ENCODE peak calls at places on chromosomes 12 and 14, in seven cellular contexts. S, G, O, N, U, I and D are unnamed samples.

GRCh38 chr12:49708851-49709250 is 1.6 kb upstream of the FMNL3 start:
- DNase-seq in S (no peak), G (no peak), O (no peak), N (no peak), U (no peak), I (no peak), D (no peak)

GRCh38 chr14:70257526-70257925 is 68.8 kb upstream of the SLC8A3 start:
- DNase-seq in S (peak; percentile 34), G (peak; percentile 44), O (no peak), N (no peak), U (no peak), I (peak; percentile 50), D (no peak)

GRCh38 chr12:107394693-107395092 is 290.9 kb upstream of the PWP1 start:
- DNase-seq in S (no peak), G (no peak), O (no peak), N (no peak), U (no peak), I (no peak), D (no peak)

GRCh38 chr14:38199768-38200167 is 7.9 kb upstream of the SSTR1 start:
- DNase-seq in S (no peak), G (no peak), O (no peak), N (no peak), U (no peak), I (no peak), D (peak; percentile 72)

GRCh38 chr12:93926237-93926636 is 222.1 kb upstream of the PLXNC1 start:
- DNase-seq in S (no peak), G (no peak), O (no peak), N (no peak), U (no peak), I (no peak), D (no peak)

GRCh38 chr12:79155703-79156102 is 291.1 kb downstream of the SYT1 start:
- DNase-seq in S (no peak), G (no peak), O (no peak), N (no peak), U (no peak), I (no peak), D (peak; percentile 63)

GRCh38 chr12:40551466-40551865 is 140.8 kb upstream of the CNTN1 start:
- DNase-seq in S (no peak), G (no peak), O (no peak), N (no peak), U (no peak), I (no peak), D (no peak)

GRCh38 chr12:58359084-58359483 is 417.7 kb downstream of the ATP23 start:
- DNase-seq in S (no peak), G (no peak), O (no peak), N (no peak), U (peak; percentile 14), I (no peak), D (peak; percentile 37)

GRCh38 chr12:127810026-127810425 is 456.9 kb upstream of the TMEM132C start:
- DNase-seq in S (no peak), G (no peak), O (no peak), N (no peak), U (no peak), I (no peak), D (no peak)

GRCh38 chr12:118417942-118418341 is 41.6 kb downstream of the SUDS3 start:
- DNase-seq in S (no peak), G (no peak), O (no peak), N (no peak), U (no peak), I (no peak), D (no peak)

GRCh38 chr14:51576112-51576420 is 75.6 kb upstream of the FRMD6 start:
- DNase-seq in S (peak; percentile 27), G (no peak), O (no peak), N (peak; percentile 30), U (no peak), I (no peak), D (peak; percentile 63)

GRCh38 chr12:87157791-87158190 is 871.4 kb downstream of the C12orf50 start:
- DNase-seq in S (peak; percentile 27), G (peak; percentile 85), O (no peak), N (no peak), U (no peak), I (no peak), D (peak; percentile 97)

GRCh38 chr14:75295061-75295461 is 16.4 kb downstream of the FOS start:
- DNase-seq in S (no peak), G (peak; percentile 87), O (no peak), N (no peak), U (peak; percentile 51), I (peak; percentile 65), D (peak; percentile 78)

GRCh38 chr14:93797071-93797470 is 8.8 kb upstream of the PRIMA1 start:
- DNase-seq in S (no peak), G (no peak), O (no peak), N (no peak), U (no peak), I (no peak), D (no peak)

GRCh38 chr12:113347107-113347506 is 11.3 kb upstream of the PLBD2 start:
- DNase-seq in S (no peak), G (no peak), O (no peak), N (no peak), U (no peak), I (no peak), D (no peak)

GRCh38 chr12:2664721-2665577 is 129.8 kb upstream of the FKBP4 start:
- DNase-seq in S (no peak), G (no peak), O (no peak), N (no peak), U (no peak), I (no peak), D (no peak)

GRCh38 chr14:105878125-105878524 is 351.7 kb downstream of the TMEM121 start:
- DNase-seq in S (no peak), G (no peak), O (no peak), N (no peak), U (no peak), I (no peak), D (no peak)

DNA sequence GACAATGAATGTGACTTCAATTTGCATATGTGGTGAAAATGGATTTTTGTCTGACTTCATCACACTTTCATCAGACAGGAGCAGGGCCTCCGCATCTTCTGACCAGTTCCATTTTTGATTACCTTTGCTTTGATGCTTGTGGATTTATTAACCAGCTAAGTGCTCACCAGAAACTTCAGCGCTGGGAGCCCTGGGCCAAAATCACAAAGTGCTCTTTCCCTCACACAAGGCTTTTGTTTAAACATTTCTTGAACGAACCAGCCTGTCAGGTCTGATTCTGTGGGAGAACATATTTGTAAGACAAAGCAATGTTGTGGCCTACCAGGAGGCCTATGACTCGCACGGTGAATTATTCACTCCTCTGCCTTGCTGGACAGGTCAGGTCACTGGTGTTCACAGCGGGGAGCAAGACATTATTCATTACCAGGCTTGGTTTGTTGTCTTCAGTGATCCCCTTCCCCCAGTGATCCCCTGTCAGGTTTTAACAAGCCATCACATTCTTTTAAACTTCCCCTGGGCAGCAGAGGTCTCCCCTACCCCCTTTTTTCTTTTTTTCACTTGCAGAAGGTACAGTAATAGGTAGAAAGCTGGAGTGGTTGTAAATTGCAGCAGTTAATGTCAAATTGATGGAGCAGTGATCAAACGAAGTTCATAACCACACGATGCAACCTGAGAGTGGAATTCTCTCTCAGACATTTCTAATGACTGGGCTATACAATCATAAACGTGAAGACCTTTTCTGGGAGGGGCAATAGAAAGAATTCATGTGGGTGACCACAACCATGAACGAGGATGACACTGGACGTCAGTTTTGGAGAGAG is 167.5 kb upstream of the PRICKLE1 start:
- DNase-seq in S (peak; percentile 91), G (peak; percentile 79), O (no peak), N (no peak), U (no peak), I (no peak), D (peak; percentile 91)
- TF ChIP-seq RFX5 in S (no peak), G (no peak), O (no peak), N (no peak), U (no peak), I (no peak), D (no peak)

GRCh38 chr14:34053666-34054065 is 102.8 kb upstream of the EGLN3 start:
- DNase-seq in S (no peak), G (no peak), O (no peak), N (no peak), U (no peak), I (no peak), D (no peak)
- TF ChIP-seq RFX5 in S (no peak), G (no peak), O (no peak), N (no peak), U (no peak), I (no peak), D (no peak)

GRCh38 chr14:103108749-103109207 is 14.3 kb downstream of the EXOC3L4 start:
- DNase-seq in S (no peak), G (peak; percentile 81), O (no peak), N (no peak), U (no peak), I (peak; percentile 34), D (peak; percentile 73)
- TF ChIP-seq RFX5 in S (no peak), G (no peak), O (no peak), N (no peak), U (no peak), I (no peak), D (no peak)

DNA sequence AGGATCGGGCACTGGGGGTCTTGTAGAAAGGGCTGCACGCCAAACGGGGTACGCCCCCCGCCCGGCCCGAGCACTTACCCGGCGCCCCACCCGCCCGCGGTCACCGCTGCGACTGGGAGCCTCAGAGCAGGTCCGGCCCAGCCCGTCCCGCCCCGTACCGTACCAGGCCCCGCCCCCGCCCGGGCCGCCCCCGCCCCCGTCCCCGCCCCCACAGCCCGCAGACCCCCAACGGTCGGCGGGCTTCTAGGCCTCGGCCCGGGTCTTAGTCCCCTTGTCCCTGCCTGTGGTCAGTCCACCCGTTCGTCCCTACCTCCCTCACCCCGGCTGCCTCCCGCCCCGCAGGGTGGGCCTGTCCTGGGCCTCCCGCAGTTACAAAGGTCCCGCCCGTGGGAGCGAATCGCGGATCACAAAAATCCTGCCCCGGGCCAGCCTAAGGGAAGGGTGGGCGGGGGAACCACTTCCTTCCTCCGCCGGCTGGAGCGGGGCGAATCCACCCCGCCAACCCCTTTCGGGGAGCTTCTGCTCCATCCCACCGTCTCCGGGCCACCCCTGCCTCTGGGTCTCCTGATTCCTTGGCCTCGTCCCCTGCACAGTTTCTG is at the start of gene HVCN1:
- DNase-seq in S (no peak), G (no peak), O (no peak), N (no peak), U (peak; percentile 77), I (peak; percentile 87), D (no peak)
- TF ChIP-seq RFX5 in S (no peak), G (no peak), O (no peak), N (no peak), U (no peak), I (no peak), D (no peak)

DNA sequence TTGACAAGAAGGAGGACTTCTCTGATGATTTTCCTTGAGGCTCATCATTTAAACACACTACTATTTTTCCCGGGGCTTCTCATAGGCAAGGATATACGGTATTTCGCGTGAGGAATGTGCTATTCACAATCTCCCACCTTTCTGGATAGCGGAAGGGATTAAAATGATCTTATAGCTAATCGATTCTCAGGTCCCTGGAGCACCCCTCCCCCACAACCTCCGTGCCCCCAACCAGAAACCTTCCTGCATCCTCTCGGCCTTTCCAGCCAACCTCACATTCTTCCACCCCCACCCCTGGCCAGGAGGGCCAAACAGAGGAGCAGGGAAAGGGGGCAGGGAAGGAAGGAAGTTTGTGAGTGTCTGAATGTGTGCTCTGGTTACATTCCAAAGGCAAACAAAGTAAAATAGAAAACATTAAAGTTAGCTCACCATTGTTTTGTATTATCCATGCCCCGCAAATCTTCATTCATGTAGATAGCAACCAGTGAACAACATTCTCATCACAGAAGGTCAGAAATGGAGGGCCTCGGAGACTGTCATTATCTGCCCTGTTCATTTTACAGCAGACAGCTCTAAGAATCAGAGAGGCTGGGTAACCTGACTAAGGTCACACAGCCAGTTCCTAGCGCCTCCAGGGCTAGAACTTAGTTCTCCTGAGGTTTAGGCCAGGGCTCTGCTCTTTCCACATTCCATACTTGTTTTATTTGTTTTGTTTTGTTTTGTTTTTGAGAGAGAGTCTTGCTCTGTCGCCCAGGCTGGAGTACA is 138.5 kb upstream of the CCND2 start:
- DNase-seq in S (no peak), G (no peak), O (no peak), N (no peak), U (no peak), I (no peak), D (no peak)
- TF ChIP-seq RFX5 in S (no peak), G (no peak), O (no peak), N (no peak), U (no peak), I (no peak), D (no peak)